ENCODE peak calls at places on chromosome 11, in ten cellular contexts. O is Peyer's patch; H is stimulated activated CD8-positive, alpha-beta memory T cell treated with anti-CD3 and anti-CD28 coated beads, Interleukin-12 subunit alpha, Interleukin-12 subunit beta, amount 100 ng/mL, for 1 hour; W is cortex of kidney; R is T47D; F is OCI-M1; S is neuronal stem cell; T is activated T-helper 1 cell treated with anti-CD3 and anti-CD28 coated beads, Interleukin-12 subunit alpha, Interleukin-12 subunit beta, Interleukin-2, Interleukin-4 antibody, amounts not matched to agents 30 ng/mL and 10 ng/mL and 1 ng/mL, durations not matched to agents 14 hours and 24 hours and 36 hours; A is AG09309; K is colonic mucosa. G is an unnamed sample.

GRCh38 chr11:6200975-6201374 is 2.0 kb downstream of the OR52W1 start:
- DNase-seq in O (no peak), H (no peak), W (no peak), R (no peak), F (peak; percentile 67), S (no peak), T (no peak), A (no peak), K (no peak), G (peak; percentile 28)

GRCh38 chr11:10728779-10729472 is 22.1 kb upstream of the CTR9 start:
- DNase-seq in O (no peak), H (no peak), W (no peak), R (no peak), F (no peak), S (peak; percentile 51), T (no peak), A (peak; percentile 77), K (no peak), G (no peak)

GRCh38 chr11:46127150-46127638 is 5.9 kb upstream of the PHF21A start:
- DNase-seq in O (no peak), H (peak; percentile 27), W (no peak), R (peak; percentile 49), F (peak; percentile 96), S (no peak), T (peak; percentile 68), A (peak; percentile 16), K (peak; percentile 57), G (peak; percentile 62)

GRCh38 chr11:7220636-7221035 is 31.1 kb upstream of the SYT9 start:
- DNase-seq in O (no peak), H (no peak), W (no peak), R (no peak), F (no peak), S (no peak), T (no peak), A (no peak), K (no peak), G (no peak)

GRCh38 chr11:72581067-72581466 is 93.2 kb downstream of the PDE2A start:
- DNase-seq in O (peak; percentile 32), H (no peak), W (no peak), R (no peak), F (no peak), S (no peak), T (no peak), A (no peak), K (no peak), G (no peak)

GRCh38 chr11:23729088-23729487 is 767.8 kb upstream of the LUZP2 start:
- DNase-seq in O (no peak), H (no peak), W (no peak), R (no peak), F (no peak), S (peak; percentile 21), T (no peak), A (no peak), K (no peak), G (no peak)

GRCh38 chr11:36258730-36259360 is 30.4 kb downstream of the COMMD9 start:
- DNase-seq in O (no peak), H (no peak), W (no peak), R (peak; percentile 49), F (peak; percentile 65), S (peak; percentile 51), T (no peak), A (peak; percentile 39), K (peak; percentile 31), G (no peak)

GRCh38 chr11:120465921-120466534 is 45.5 kb upstream of the GRIK4 start:
- DNase-seq in O (no peak), H (no peak), W (no peak), R (no peak), F (no peak), S (no peak), T (no peak), A (no peak), K (no peak), G (no peak)

GRCh38 chr11:128779036-128779435 is 85.2 kb downstream of the FLI1 start:
- DNase-seq in O (no peak), H (no peak), W (no peak), R (no peak), F (no peak), S (no peak), T (no peak), A (peak; percentile 76), K (no peak), G (no peak)

GRCh38 chr11:120500414-120500936 is 11.1 kb upstream of the GRIK4 start:
- DNase-seq in O (no peak), H (no peak), W (no peak), R (no peak), F (no peak), S (no peak), T (no peak), A (peak; percentile 18), K (no peak), G (no peak)

GRCh38 chr11:123903932-123904331 is 2.0 kb downstream of the OR8D4 start:
- DNase-seq in O (no peak), H (no peak), W (no peak), R (no peak), F (no peak), S (no peak), T (no peak), A (no peak), K (no peak), G (no peak)

GRCh38 chr11:11472096-11472495 is 119.0 kb upstream of the CSNK2A3 start:
- DNase-seq in O (no peak), H (no peak), W (no peak), R (no peak), F (no peak), S (no peak), T (no peak), A (no peak), K (no peak), G (no peak)

GRCh38 chr11:111446404-111447152 is 65.6 kb downstream of the BTG4 start:
- DNase-seq in O (peak; percentile 65), H (peak; percentile 65), W (no peak), R (peak; percentile 92), F (peak; percentile 97), S (peak; percentile 74), T (peak; percentile 73), A (peak; percentile 83), K (peak; percentile 90), G (peak; percentile 77)

GRCh38 chr11:58434217-58434616 is 6.3 kb upstream of the OR5B2 start:
- DNase-seq in O (no peak), H (no peak), W (no peak), R (no peak), F (peak; percentile 35), S (no peak), T (no peak), A (no peak), K (no peak), G (no peak)

GRCh38 chr11:111230122-111230465 is 15.4 kb upstream of the POU2AF2 start:
- DNase-seq in O (no peak), H (no peak), W (no peak), R (no peak), F (no peak), S (no peak), T (no peak), A (no peak), K (no peak), G (no peak)

GRCh38 chr11:108672113-108672512 is 7.2 kb downstream of the DDX10 start:
- DNase-seq in O (no peak), H (no peak), W (no peak), R (no peak), F (peak; percentile 25), S (no peak), T (no peak), A (no peak), K (no peak), G (no peak)

GRCh38 chr11:101880208-101880607 is 34.6 kb upstream of the CEP126 start:
- DNase-seq in O (no peak), H (no peak), W (no peak), R (no peak), F (peak; percentile 48), S (no peak), T (no peak), A (no peak), K (no peak), G (no peak)

GRCh38 chr11:65871811-65872548 is 620 bp downstream of the EFEMP2 start:
- DNase-seq in O (peak; percentile 48), H (no peak), W (no peak), R (no peak), F (no peak), S (peak; percentile 23), T (no peak), A (no peak), K (no peak), G (no peak)

GRCh38 chr11:68010058-68011041 is at the start of gene ALDH3B1:
- DNase-seq in O (peak; percentile 92), H (no peak), W (no peak), R (peak; percentile 40), F (peak; percentile 97), S (no peak), T (no peak), A (no peak), K (peak; percentile 94), G (no peak)

GRCh38 chr11:44573333-44573732 is 7.9 kb downstream of the CD82 start:
- DNase-seq in O (no peak), H (no peak), W (no peak), R (no peak), F (no peak), S (no peak), T (no peak), A (no peak), K (no peak), G (no peak)

GRCh38 chr11:119493712-119494111 is 70.7 kb upstream of the THY1 start:
- DNase-seq in O (no peak), H (no peak), W (no peak), R (peak; percentile 76), F (peak; percentile 58), S (peak; percentile 55), T (no peak), A (no peak), K (peak; percentile 30), G (no peak)

GRCh38 chr11:20353829-20354434 is 9.6 kb upstream of the HTATIP2 start:
- DNase-seq in O (no peak), H (no peak), W (no peak), R (peak; percentile 35), F (peak; percentile 67), S (no peak), T (no peak), A (no peak), K (no peak), G (no peak)

GRCh38 chr11:84905411-84905810 is 721.7 kb downstream of the DLG2 start:
- DNase-seq in O (no peak), H (no peak), W (no peak), R (no peak), F (peak; percentile 58), S (no peak), T (no peak), A (no peak), K (no peak), G (no peak)

GRCh38 chr11:23903044-23903704 is 593.7 kb upstream of the LUZP2 start:
- DNase-seq in O (no peak), H (no peak), W (no peak), R (no peak), F (no peak), S (no peak), T (no peak), A (peak; percentile 21), K (no peak), G (no peak)

GRCh38 chr11:115459563-115459962 is 44.7 kb downstream of the CADM1 start:
- DNase-seq in O (no peak), H (no peak), W (no peak), R (no peak), F (no peak), S (no peak), T (no peak), A (peak; percentile 10), K (no peak), G (no peak)

GRCh38 chr11:95134491-95134890 is 44.8 kb downstream of the ENDOD1 start:
- DNase-seq in O (no peak), H (no peak), W (no peak), R (no peak), F (no peak), S (no peak), T (no peak), A (peak; percentile 73), K (no peak), G (no peak)

GRCh38 chr11:60528934-60529333 is 13.7 kb downstream of the MS4A13 start:
- DNase-seq in O (no peak), H (no peak), W (no peak), R (no peak), F (peak; percentile 53), S (no peak), T (no peak), A (no peak), K (no peak), G (no peak)

GRCh38 chr11:69471329-69472052 is 10.0 kb upstream of the LINC01488 start:
- DNase-seq in O (no peak), H (no peak), W (no peak), R (no peak), F (no peak), S (peak; percentile 68), T (no peak), A (no peak), K (no peak), G (no peak)

G was measured in effector memory CD8-positive, alpha-beta T cell.